ENCODE peak calls at places on chromosomes 2 and 18, in six cellular contexts. One of them, this sample, is unnamed.

GRCh38 chr2:72942881-72943418 is 25.6 kb downstream of the EMX1 start:
- DNase-seq in effector memory CD8-positive, alpha-beta T cell: no peak
- DNase-seq in fibroblast of the conjunctiva: no peak
- DNase-seq in activated CD8-positive, alpha-beta T cell treated with anti-CD3 and anti-CD28 coated beads, Interleukin-2, amount 10 ng/mL, durations not matched to agents 7 days and 5 days: no peak
- DNase-seq in activated T-cell treated with anti-CD3 and anti-CD28 coated beads, Interleukin-2, amount 50 U/mL, for 72 hours: no peak
- DNase-seq in HuH-7.5: no peak
- DNase-seq in this sample: no peak

GRCh38 chr2:101440127-101440738 is 34.7 kb downstream of the RFX8 start:
- DNase-seq in effector memory CD8-positive, alpha-beta T cell: no peak
- DNase-seq in fibroblast of the conjunctiva: no peak
- DNase-seq in activated CD8-positive, alpha-beta T cell treated with anti-CD3 and anti-CD28 coated beads, Interleukin-2, amount 10 ng/mL, durations not matched to agents 7 days and 5 days: no peak
- DNase-seq in activated T-cell treated with anti-CD3 and anti-CD28 coated beads, Interleukin-2, amount 50 U/mL, for 72 hours: no peak
- DNase-seq in HuH-7.5: no peak
- DNase-seq in this sample: peak

GRCh38 chr2:116810071-116810470 is 1004.4 kb upstream of the DDX18 start:
- DNase-seq in effector memory CD8-positive, alpha-beta T cell: no peak
- DNase-seq in fibroblast of the conjunctiva: peak
- DNase-seq in activated CD8-positive, alpha-beta T cell treated with anti-CD3 and anti-CD28 coated beads, Interleukin-2, amount 10 ng/mL, durations not matched to agents 7 days and 5 days: no peak
- DNase-seq in activated T-cell treated with anti-CD3 and anti-CD28 coated beads, Interleukin-2, amount 50 U/mL, for 72 hours: no peak
- DNase-seq in HuH-7.5: no peak
- DNase-seq in this sample: no peak

GRCh38 chr2:223297788-223298187 is 245.8 kb downstream of the KCNE4 start:
- DNase-seq in effector memory CD8-positive, alpha-beta T cell: no peak
- DNase-seq in fibroblast of the conjunctiva: no peak
- DNase-seq in activated CD8-positive, alpha-beta T cell treated with anti-CD3 and anti-CD28 coated beads, Interleukin-2, amount 10 ng/mL, durations not matched to agents 7 days and 5 days: no peak
- DNase-seq in activated T-cell treated with anti-CD3 and anti-CD28 coated beads, Interleukin-2, amount 50 U/mL, for 72 hours: no peak
- DNase-seq in HuH-7.5: no peak
- DNase-seq in this sample: no peak

GRCh38 chr2:135226961-135227360 is 174.9 kb downstream of the RAB3GAP1 start:
- DNase-seq in effector memory CD8-positive, alpha-beta T cell: no peak
- DNase-seq in fibroblast of the conjunctiva: no peak
- DNase-seq in activated CD8-positive, alpha-beta T cell treated with anti-CD3 and anti-CD28 coated beads, Interleukin-2, amount 10 ng/mL, durations not matched to agents 7 days and 5 days: no peak
- DNase-seq in activated T-cell treated with anti-CD3 and anti-CD28 coated beads, Interleukin-2, amount 50 U/mL, for 72 hours: no peak
- DNase-seq in HuH-7.5: no peak
- DNase-seq in this sample: no peak

GRCh38 chr2:212794471-212794870 is 255.9 kb upstream of the ERBB4 start:
- DNase-seq in effector memory CD8-positive, alpha-beta T cell: no peak
- DNase-seq in fibroblast of the conjunctiva: no peak
- DNase-seq in activated CD8-positive, alpha-beta T cell treated with anti-CD3 and anti-CD28 coated beads, Interleukin-2, amount 10 ng/mL, durations not matched to agents 7 days and 5 days: no peak
- DNase-seq in activated T-cell treated with anti-CD3 and anti-CD28 coated beads, Interleukin-2, amount 50 U/mL, for 72 hours: no peak
- DNase-seq in HuH-7.5: no peak
- DNase-seq in this sample: peak

GRCh38 chr2:54895735-54896134 is 154.5 kb downstream of the RTN4 start:
- DNase-seq in effector memory CD8-positive, alpha-beta T cell: no peak
- DNase-seq in fibroblast of the conjunctiva: peak
- DNase-seq in activated CD8-positive, alpha-beta T cell treated with anti-CD3 and anti-CD28 coated beads, Interleukin-2, amount 10 ng/mL, durations not matched to agents 7 days and 5 days: no peak
- DNase-seq in activated T-cell treated with anti-CD3 and anti-CD28 coated beads, Interleukin-2, amount 50 U/mL, for 72 hours: no peak
- DNase-seq in HuH-7.5: no peak
- DNase-seq in this sample: no peak

GRCh38 chr2:220704810-220705209 is 867.3 kb downstream of the EPHA4 start:
- DNase-seq in effector memory CD8-positive, alpha-beta T cell: no peak
- DNase-seq in fibroblast of the conjunctiva: no peak
- DNase-seq in activated CD8-positive, alpha-beta T cell treated with anti-CD3 and anti-CD28 coated beads, Interleukin-2, amount 10 ng/mL, durations not matched to agents 7 days and 5 days: no peak
- DNase-seq in activated T-cell treated with anti-CD3 and anti-CD28 coated beads, Interleukin-2, amount 50 U/mL, for 72 hours: no peak
- DNase-seq in HuH-7.5: no peak
- DNase-seq in this sample: no peak

GRCh38 chr2:218727502-218728165 is 17.0 kb downstream of the TTLL4 start:
- DNase-seq in effector memory CD8-positive, alpha-beta T cell: no peak
- DNase-seq in fibroblast of the conjunctiva: no peak
- DNase-seq in activated CD8-positive, alpha-beta T cell treated with anti-CD3 and anti-CD28 coated beads, Interleukin-2, amount 10 ng/mL, durations not matched to agents 7 days and 5 days: no peak
- DNase-seq in activated T-cell treated with anti-CD3 and anti-CD28 coated beads, Interleukin-2, amount 50 U/mL, for 72 hours: no peak
- DNase-seq in HuH-7.5: no peak
- DNase-seq in this sample: no peak

GRCh38 chr2:181188605-181189004 is 208.2 kb downstream of the UBE2E3 start:
- DNase-seq in effector memory CD8-positive, alpha-beta T cell: no peak
- DNase-seq in fibroblast of the conjunctiva: no peak
- DNase-seq in activated CD8-positive, alpha-beta T cell treated with anti-CD3 and anti-CD28 coated beads, Interleukin-2, amount 10 ng/mL, durations not matched to agents 7 days and 5 days: no peak
- DNase-seq in activated T-cell treated with anti-CD3 and anti-CD28 coated beads, Interleukin-2, amount 50 U/mL, for 72 hours: no peak
- DNase-seq in HuH-7.5: no peak
- DNase-seq in this sample: no peak

GRCh38 chr2:191113761-191114160 is 37.0 kb downstream of the STAT4 start:
- DNase-seq in effector memory CD8-positive, alpha-beta T cell: no peak
- DNase-seq in fibroblast of the conjunctiva: no peak
- DNase-seq in activated CD8-positive, alpha-beta T cell treated with anti-CD3 and anti-CD28 coated beads, Interleukin-2, amount 10 ng/mL, durations not matched to agents 7 days and 5 days: no peak
- DNase-seq in activated T-cell treated with anti-CD3 and anti-CD28 coated beads, Interleukin-2, amount 50 U/mL, for 72 hours: no peak
- DNase-seq in HuH-7.5: no peak
- DNase-seq in this sample: no peak

GRCh38 chr18:905307-905947 is 756 bp downstream of the ADCYAP1 start:
- DNase-seq in effector memory CD8-positive, alpha-beta T cell: no peak
- DNase-seq in fibroblast of the conjunctiva: no peak
- DNase-seq in activated CD8-positive, alpha-beta T cell treated with anti-CD3 and anti-CD28 coated beads, Interleukin-2, amount 10 ng/mL, durations not matched to agents 7 days and 5 days: no peak
- DNase-seq in activated T-cell treated with anti-CD3 and anti-CD28 coated beads, Interleukin-2, amount 50 U/mL, for 72 hours: no peak
- DNase-seq in HuH-7.5: peak
- DNase-seq in this sample: no peak

GRCh38 chr2:102789349-102790085 is 27.7 kb downstream of the TMEM182 start:
- DNase-seq in effector memory CD8-positive, alpha-beta T cell: no peak
- DNase-seq in fibroblast of the conjunctiva: no peak
- DNase-seq in activated CD8-positive, alpha-beta T cell treated with anti-CD3 and anti-CD28 coated beads, Interleukin-2, amount 10 ng/mL, durations not matched to agents 7 days and 5 days: no peak
- DNase-seq in activated T-cell treated with anti-CD3 and anti-CD28 coated beads, Interleukin-2, amount 50 U/mL, for 72 hours: no peak
- DNase-seq in HuH-7.5: no peak
- DNase-seq in this sample: no peak

GRCh38 chr2:239893236-239893515 is 132.0 kb downstream of the NDUFA10 start:
- DNase-seq in effector memory CD8-positive, alpha-beta T cell: no peak
- DNase-seq in fibroblast of the conjunctiva: no peak
- DNase-seq in activated CD8-positive, alpha-beta T cell treated with anti-CD3 and anti-CD28 coated beads, Interleukin-2, amount 10 ng/mL, durations not matched to agents 7 days and 5 days: no peak
- DNase-seq in activated T-cell treated with anti-CD3 and anti-CD28 coated beads, Interleukin-2, amount 50 U/mL, for 72 hours: no peak
- DNase-seq in HuH-7.5: no peak
- DNase-seq in this sample: peak

GRCh38 chr2:38668787-38669479 is 3.0 kb downstream of the GALM start:
- DNase-seq in effector memory CD8-positive, alpha-beta T cell: no peak
- DNase-seq in fibroblast of the conjunctiva: no peak
- DNase-seq in activated CD8-positive, alpha-beta T cell treated with anti-CD3 and anti-CD28 coated beads, Interleukin-2, amount 10 ng/mL, durations not matched to agents 7 days and 5 days: no peak
- DNase-seq in activated T-cell treated with anti-CD3 and anti-CD28 coated beads, Interleukin-2, amount 50 U/mL, for 72 hours: no peak
- DNase-seq in HuH-7.5: no peak
- DNase-seq in this sample: no peak

GRCh38 chr2:74261204-74261864 is 62.9 kb downstream of the MTHFD2 start:
- DNase-seq in effector memory CD8-positive, alpha-beta T cell: no peak
- DNase-seq in fibroblast of the conjunctiva: no peak
- DNase-seq in activated CD8-positive, alpha-beta T cell treated with anti-CD3 and anti-CD28 coated beads, Interleukin-2, amount 10 ng/mL, durations not matched to agents 7 days and 5 days: no peak
- DNase-seq in activated T-cell treated with anti-CD3 and anti-CD28 coated beads, Interleukin-2, amount 50 U/mL, for 72 hours: no peak
- DNase-seq in HuH-7.5: no peak
- DNase-seq in this sample: no peak

GRCh38 chr2:241064008-241064801 is 37.9 kb downstream of the MTERF4 start:
- DNase-seq in effector memory CD8-positive, alpha-beta T cell: peak
- DNase-seq in fibroblast of the conjunctiva: no peak
- DNase-seq in activated CD8-positive, alpha-beta T cell treated with anti-CD3 and anti-CD28 coated beads, Interleukin-2, amount 10 ng/mL, durations not matched to agents 7 days and 5 days: peak
- DNase-seq in activated T-cell treated with anti-CD3 and anti-CD28 coated beads, Interleukin-2, amount 50 U/mL, for 72 hours: peak
- DNase-seq in HuH-7.5: no peak
- DNase-seq in this sample: no peak

This sample was measured in Jurkat, Clone E6-1.